ENCODE peak calls at places on chromosomes 2 and 18, in five cellular contexts. One of them, this sample, is unnamed.

GRCh38 chr2:197613509-197613987 is 61.8 kb downstream of the RFTN2 start:
- DNase-seq in NCI-H1048: no peak
- DNase-seq in dermis blood vessel endothelial cell: no peak
- DNase-seq in DMS153: peak; percentile 93
- DNase-seq in ELR: no peak
- DNase-seq in this sample: peak; percentile 90

GRCh38 chr2:195535911-195536522 is 121.0 kb upstream of the SLC39A10 start:
- DNase-seq in NCI-H1048: no peak
- DNase-seq in dermis blood vessel endothelial cell: no peak
- DNase-seq in DMS153: no peak
- DNase-seq in ELR: no peak
- DNase-seq in this sample: no peak

GRCh38 chr2:8448822-8449577 is 232.9 kb upstream of the ID2 start:
- DNase-seq in NCI-H1048: no peak
- DNase-seq in dermis blood vessel endothelial cell: no peak
- DNase-seq in DMS153: no peak
- DNase-seq in ELR: no peak
- DNase-seq in this sample: peak; percentile 19

GRCh38 chr2:237888389-237888788 is 29.0 kb downstream of the RAMP1 start:
- DNase-seq in NCI-H1048: no peak
- DNase-seq in dermis blood vessel endothelial cell: peak; percentile 64
- DNase-seq in DMS153: no peak
- DNase-seq in ELR: peak; percentile 68
- DNase-seq in this sample: no peak

GRCh38 chr2:234996041-234996440 is 44.2 kb downstream of the SH3BP4 start:
- DNase-seq in NCI-H1048: no peak
- DNase-seq in dermis blood vessel endothelial cell: no peak
- DNase-seq in DMS153: no peak
- DNase-seq in ELR: no peak
- DNase-seq in this sample: no peak

GRCh38 chr18:47756364-47757016 is 174.0 kb downstream of the SMAD2 start:
- DNase-seq in NCI-H1048: peak; percentile 13
- DNase-seq in dermis blood vessel endothelial cell: peak; percentile 82
- DNase-seq in DMS153: peak; percentile 4
- DNase-seq in ELR: peak; percentile 61
- DNase-seq in this sample: peak; percentile 84

GRCh38 chr2:127568128-127568527 is 32.6 kb downstream of the MYO7B start:
- DNase-seq in NCI-H1048: no peak
- DNase-seq in dermis blood vessel endothelial cell: no peak
- DNase-seq in DMS153: no peak
- DNase-seq in ELR: no peak
- DNase-seq in this sample: no peak

GRCh38 chr18:57209697-57210096 is 62.8 kb downstream of the BOD1L2 start:
- DNase-seq in NCI-H1048: no peak
- DNase-seq in dermis blood vessel endothelial cell: no peak
- DNase-seq in DMS153: no peak
- DNase-seq in ELR: no peak
- DNase-seq in this sample: peak; percentile 68